ENCODE peak calls at places on chromosome 9, in nine cellular contexts. P, O, L, V, C, N, I, A and T are unnamed samples.

GRCh38 chr9:79477955-79478751 is 93.6 kb upstream of the TLE4 start:
- DNase-seq in O (peak; percentile 5), V (peak; percentile 6), L (no peak), A (no peak), N (peak; percentile 28), P (peak; percentile 59), C (no peak), I (no peak), T (peak; percentile 46)

GRCh38 chr9:134178781-134179551 is 14.6 kb upstream of the RNU6ATAC start:
- DNase-seq in I (no peak), C (peak; percentile 84), P (no peak), V (no peak), A (no peak), O (no peak), N (no peak), L (peak; percentile 91), T (no peak)

GRCh38 chr9:135000647-135001245 is 83.0 kb upstream of the FCN1 start:
- DNase-seq in V (no peak), N (peak; percentile 1), O (no peak), I (no peak), L (peak; percentile 19), P (no peak), C (no peak), A (no peak), T (no peak)

GRCh38 chr9:76894198-76894597 is 11.7 kb downstream of the PRUNE2 start:
- DNase-seq in L (no peak), C (no peak), I (no peak), V (no peak), O (no peak), N (no peak), A (no peak), P (no peak), T (peak; percentile 54)

GRCh38 chr9:33315371-33315770 is 25.1 kb downstream of the NFX1 start:
- DNase-seq in N (no peak), P (peak; percentile 5), A (no peak), V (no peak), I (no peak), L (no peak), O (no peak), C (no peak), T (no peak)

GRCh38 chr9:12702160-12702758 is 9.1 kb downstream of the TYRP1 start:
- DNase-seq in N (peak; percentile 72), V (no peak), I (no peak), L (peak; percentile 76), P (no peak), O (no peak), A (no peak), C (no peak), T (no peak)

GRCh38 chr9:91192785-91193657 is 168.7 kb downstream of the AUH start:
- DNase-seq in P (peak; percentile 88), N (peak; percentile 99), C (peak; percentile 95), L (peak; percentile 100), I (peak; percentile 94), O (peak; percentile 64), A (peak; percentile 93), V (peak; percentile 85), T (no peak)

GRCh38 chr9:82939451-82939850 is 123.5 kb downstream of the RASEF start:
- DNase-seq in O (no peak), C (no peak), P (no peak), L (no peak), V (no peak), A (no peak), N (peak; percentile 20), I (no peak), T (no peak)

GRCh38 chr9:114616684-114617520 is 5.8 kb downstream of the TMEM268 start:
- DNase-seq in N (no peak), L (no peak), C (peak; percentile 87), P (no peak), O (no peak), I (no peak), A (no peak), V (no peak), T (peak; percentile 63)

GRCh38 chr9:126984969-126985368 is 70.4 kb downstream of the RALGPS1 start:
- DNase-seq in P (no peak), N (no peak), O (no peak), C (no peak), I (no peak), L (no peak), V (no peak), A (peak; percentile 90), T (no peak)

GRCh38 chr9:121283856-121284732 is 16.1 kb downstream of the GSN start:
- DNase-seq in C (no peak), I (no peak), O (no peak), N (no peak), L (no peak), P (no peak), V (no peak), A (no peak), T (peak; percentile 37)

GRCh38 chr9:136403915-136404800 is 4.2 kb upstream of the SNAPC4 start:
- DNase-seq in A (no peak), V (no peak), P (peak; percentile 77), N (no peak), I (no peak), O (no peak), L (no peak), C (no peak), T (no peak)

GRCh38 chr9:115035872-115036612 is 81.9 kb downstream of the TNC start:
- DNase-seq in P (peak; percentile 66), N (peak; percentile 99), L (peak; percentile 73), C (no peak), A (peak; percentile 9), O (no peak), V (no peak), I (no peak), T (peak; percentile 32)